ENCODE peak calls at places on chromosomes 4 and X, in five cellular contexts. W, R, Z, M and F are unnamed samples.

GRCh38 chr4:160129439-160129838 is 1026.6 kb downstream of the RAPGEF2 start:
- DNase-seq in W (no peak), R (no peak), Z (peak; percentile 40), M (no peak), F (peak; percentile 28)

GRCh38 chrX:106927700-106928099 is 7.5 kb downstream of the CLDN2 start:
- DNase-seq in W (no peak), R (no peak), Z (peak; percentile 16), M (no peak), F (no peak)

GRCh38 chr4:43071069-43071468 is 178.6 kb downstream of the GRXCR1 start:
- DNase-seq in W (no peak), R (no peak), Z (no peak), M (no peak), F (no peak)

GRCh38 chr4:113162089-113162488 is 112.6 kb downstream of the ANK2 start:
- DNase-seq in W (no peak), R (no peak), Z (peak; percentile 15), M (no peak), F (no peak)

GRCh38 chr4:130814896-130815295 is 1718.9 kb downstream of the C4orf33 start:
- DNase-seq in W (peak; percentile 5), R (no peak), Z (no peak), M (no peak), F (no peak)

GRCh38 chr4:111930658-111931057 is 214.6 kb upstream of the FAM241A start:
- DNase-seq in W (no peak), R (no peak), Z (no peak), M (no peak), F (no peak)

GRCh38 chr4:61408861-61409260 is 208.7 kb downstream of the ADGRL3 start:
- DNase-seq in W (no peak), R (no peak), Z (no peak), M (no peak), F (no peak)

GRCh38 chr4:97987019-97987648 is 156.1 kb downstream of the STPG2 start:
- DNase-seq in W (peak; percentile 24), R (no peak), Z (peak; percentile 64), M (no peak), F (no peak)

GRCh38 chrX:112687189-112687691 is 7.5 kb upstream of the LHFPL1 start:
- DNase-seq in W (no peak), R (peak; percentile 58), Z (peak; percentile 10), M (no peak), F (no peak)

GRCh38 chr4:3112979-3113469 is 38.5 kb downstream of the HTT start:
- DNase-seq in W (no peak), R (peak; percentile 49), Z (no peak), M (no peak), F (no peak)

GRCh38 chrX:48676106-48676892 is 7.3 kb upstream of the WAS start:
- DNase-seq in W (peak; percentile 92), R (peak; percentile 75), Z (peak; percentile 85), M (peak; percentile 94), F (peak; percentile 79)

GRCh38 chr4:153154010-153154975 is 50.0 kb upstream of the TRIM2 start:
- DNase-seq in W (no peak), R (peak; percentile 68), Z (peak; percentile 78), M (no peak), F (peak; percentile 57)

DNA sequence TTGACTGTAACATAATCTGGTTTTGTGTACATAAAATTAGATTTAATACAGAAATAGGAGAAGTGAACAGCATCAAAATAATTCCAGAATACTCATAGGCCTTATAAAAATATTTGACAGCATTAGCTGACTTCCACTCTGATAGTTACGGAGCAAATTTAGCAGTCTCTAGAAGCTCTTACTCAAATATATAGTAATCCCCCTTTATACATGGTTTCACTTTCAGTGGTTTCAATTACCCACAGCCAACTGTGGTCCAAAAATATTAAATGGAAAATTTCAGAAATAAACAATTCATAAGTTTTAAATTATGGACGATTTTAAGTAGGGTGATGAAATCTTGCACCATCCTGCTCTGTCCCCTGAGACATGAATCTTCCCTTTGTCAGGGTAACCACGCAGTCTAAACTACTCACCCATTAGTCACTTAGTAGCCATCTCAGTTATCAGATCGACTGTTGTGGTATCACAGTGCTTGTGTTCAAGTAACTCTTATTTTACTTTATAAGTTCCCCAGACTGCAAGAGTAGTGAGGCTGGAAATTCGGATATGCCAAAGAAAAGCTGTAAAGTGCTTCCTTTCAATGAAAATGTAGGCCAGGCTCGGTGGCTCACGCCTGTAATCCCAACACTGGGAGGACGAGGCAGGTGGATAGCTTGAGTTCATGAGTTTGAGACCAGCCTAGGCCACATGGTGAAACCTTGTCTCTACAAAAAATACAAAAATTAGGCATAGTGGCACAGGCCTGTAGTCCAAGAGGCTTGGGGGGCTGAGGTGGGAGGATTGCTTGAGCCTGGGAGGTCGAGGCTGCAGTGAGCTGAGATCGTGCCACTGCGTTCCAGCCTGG is 17.2 kb upstream of the RTL9 start:
- DNase-seq in W (peak; percentile 24), R (peak; percentile 91), Z (peak; percentile 72), M (no peak), F (peak; percentile 79)
- H3K4me3 ChIP-seq in W (no peak overlapping the region), R (no peak overlapping the region), Z (no peak overlapping the region), M (no peak overlapping the region), F (no peak overlapping the region)

GRCh38 chrX:130085551-130085986 is 24.7 kb downstream of the ELF4 start:
- DNase-seq in W (peak; percentile 19), R (peak; percentile 16), Z (no peak), M (no peak), F (no peak)
- H3K4me3 ChIP-seq in W (peak overlapping the region; percentile 56), R (no peak overlapping the region), Z (no peak overlapping the region), M (peak overlapping the region; percentile 34), F (no peak overlapping the region)

GRCh38 chr4:23878235-23878861 is 11.5 kb downstream of the PPARGC1A start:
- DNase-seq in W (no peak), R (no peak), Z (no peak), M (no peak), F (no peak)

GRCh38 chr4:23876418-23877089 is 13.3 kb downstream of the PPARGC1A start:
- DNase-seq in W (no peak), R (no peak), Z (no peak), M (no peak), F (no peak)

GRCh38 chr4:23877758-23878229 is 12.1 kb downstream of the PPARGC1A start:
- DNase-seq in W (no peak), R (peak; percentile 84), Z (peak; percentile 66), M (no peak), F (peak; percentile 49)

GRCh38 chr4:23881052-23881501 is 8.8 kb downstream of the PPARGC1A start:
- DNase-seq in W (no peak), R (no peak), Z (no peak), M (no peak), F (no peak)

DNA sequence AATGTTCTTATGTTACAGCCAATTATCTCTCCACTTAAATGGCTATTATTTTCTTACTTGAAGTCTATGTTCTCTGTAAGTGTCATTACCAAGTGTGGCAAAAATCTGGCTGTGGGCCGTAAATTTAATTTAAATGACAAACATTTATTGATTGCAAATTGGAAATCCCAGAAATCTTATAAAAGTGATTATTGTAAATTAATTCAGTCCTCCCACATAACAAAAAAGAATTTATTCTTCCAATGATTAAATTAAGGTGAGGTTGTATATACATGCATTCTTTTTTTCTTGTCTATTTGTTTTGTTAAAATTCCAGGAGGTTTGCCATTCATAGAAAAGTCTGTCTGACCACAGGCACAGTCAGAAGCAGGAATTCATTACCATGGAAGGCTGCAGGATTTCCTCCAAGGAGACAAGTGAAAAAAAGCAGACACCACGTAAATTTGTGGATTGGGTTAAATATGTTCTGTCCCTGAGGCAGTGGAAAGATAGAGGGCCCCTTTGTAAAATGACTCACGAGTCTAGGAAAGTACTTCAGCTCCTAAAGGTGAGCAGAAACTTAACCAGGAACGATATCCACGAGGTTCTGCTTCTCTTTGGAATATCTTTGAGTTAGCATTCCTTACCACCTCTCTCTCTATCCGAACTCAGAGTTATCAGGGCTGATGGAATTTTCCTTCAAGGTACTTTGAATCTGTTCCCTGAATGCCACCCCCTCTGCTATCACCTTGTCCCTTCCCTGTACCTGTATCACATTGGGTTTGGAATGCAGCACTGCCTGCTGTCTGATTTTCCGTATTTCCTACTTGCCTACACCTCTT is 10.7 kb downstream of the PPARGC1A start:
- DNase-seq in W (no peak), R (peak; percentile 28), Z (no peak), M (no peak), F (no peak)
- H3K4me3 ChIP-seq in W (no peak overlapping the region), R (no peak overlapping the region), Z (no peak overlapping the region), M (no peak overlapping the region), F (no peak overlapping the region)

GRCh38 chr4:182853731-182854130 is 63.5 kb downstream of the DCTD start:
- DNase-seq in W (no peak), R (no peak), Z (no peak), M (peak; percentile 13), F (no peak)
- H3K4me3 ChIP-seq in W (no peak overlapping the region), R (no peak overlapping the region), Z (no peak overlapping the region), M (no peak overlapping the region), F (no peak overlapping the region)

GRCh38 chr4:7769308-7769841 is 170.3 kb downstream of the AFAP1 start:
- DNase-seq in W (no peak), R (no peak), Z (no peak), M (no peak), F (no peak)

GRCh38 chr4:7769936-7770674 is 169.6 kb downstream of the AFAP1 start:
- DNase-seq in W (no peak), R (peak; percentile 25), Z (peak; percentile 60), M (peak; percentile 62), F (no peak)

GRCh38 chr4:7771541-7772507 is 167.8 kb downstream of the AFAP1 start:
- DNase-seq in W (no peak), R (no peak), Z (no peak), M (peak; percentile 57), F (no peak)

GRCh38 chr4:7771056-7771455 is 168.6 kb downstream of the AFAP1 start:
- DNase-seq in W (no peak), R (no peak), Z (no peak), M (peak; percentile 37), F (no peak)

DNA sequence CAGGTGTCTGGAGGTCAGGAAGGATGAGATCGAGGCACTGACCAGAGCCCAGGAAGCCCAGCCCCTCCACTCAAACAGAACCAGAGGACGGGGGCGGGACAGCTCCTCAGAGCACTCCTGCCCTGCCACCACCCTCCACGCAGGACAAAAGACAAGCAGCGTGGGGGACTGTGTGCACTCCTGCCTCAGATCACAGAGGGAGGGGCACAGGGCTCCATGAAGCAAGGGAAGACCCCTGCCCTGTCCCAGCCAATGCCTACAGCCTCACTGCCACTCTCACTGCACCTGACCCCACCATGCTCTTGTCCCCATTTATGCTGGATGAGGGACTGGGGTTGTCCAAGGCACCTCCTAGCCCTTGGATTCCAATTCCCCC is 169.0 kb downstream of the AFAP1 start:
- DNase-seq in W (no peak), R (no peak), Z (no peak), M (peak; percentile 71), F (no peak)
- H3K4me3 ChIP-seq in W (no peak overlapping the region), R (no peak overlapping the region), Z (no peak overlapping the region), M (no peak overlapping the region), F (no peak overlapping the region)

GRCh38 chr4:52235775-52236174 is 184.7 kb downstream of the SPATA18 start:
- DNase-seq in W (no peak), R (no peak), Z (no peak), M (no peak), F (no peak)

GRCh38 chr4:52234539-52235174 is 183.6 kb downstream of the SPATA18 start:
- DNase-seq in W (no peak), R (peak; percentile 37), Z (peak; percentile 65), M (no peak), F (peak; percentile 17)
- H3K4me3 ChIP-seq in W (no peak overlapping the region), R (no peak overlapping the region), Z (no peak overlapping the region), M (no peak overlapping the region), F (no peak overlapping the region)